ENCODE peak calls at places on chromosomes 2 and 18, in four cellular contexts. N is IMR-90, B is lower lobe of right lung, L is heart right ventricle. C is an unnamed sample. For H3K4me1 and H3K27me3, the result is how much of the 10 kb centered on the place peaks cover.

GRCh38 chr2:216346781-216347180 is 25.5 kb downstream of the MARCHF4 start:
- DNase-seq in B (no peak), N (no peak), L (no peak), C (no peak)

GRCh38 chr2:161208527-161209139 is 48.4 kb downstream of the TANK start:
- DNase-seq in L (no peak), B (no peak), N (peak), C (peak)

GRCh38 chr2:49928541-49928940 is 774.2 kb upstream of the FSHR start:
- DNase-seq in B (no peak), L (no peak), N (no peak), C (no peak)

GRCh38 chr2:170446078-170446477 is 268.1 kb downstream of the MYO3B start:
- DNase-seq in N (no peak), B (no peak), L (no peak), C (no peak)

GRCh38 chr2:203656522-203657287 is 49.7 kb upstream of the CD28 start:
- DNase-seq in N (peak), B (peak), L (peak), C (peak)

GRCh38 chr18:79528296-79528695 is 132.6 kb downstream of the NFATC1 start:
- DNase-seq in L (no peak), B (peak), N (no peak), C (no peak)

GRCh38 chr2:152573168-152573567 is 144.1 kb downstream of the PRPF40A start:
- DNase-seq in N (peak), L (no peak), B (no peak), C (peak)

GRCh38 chr2:144052103-144052502 is 467.8 kb downstream of the ZEB2 start:
- DNase-seq in L (no peak), B (no peak), N (no peak), C (no peak)

GRCh38 chr2:202643012-202643858 is 8.5 kb downstream of the FAM117B start:
- DNase-seq in N (no peak), L (no peak), B (no peak), C (no peak)

GRCh38 chr2:217604527-217605279 is 398.1 kb downstream of the TNS1 start:
- DNase-seq in B (no peak), N (no peak), L (peak), C (no peak)

GRCh38 chr2:217064234-217065103 is 204.6 kb upstream of the TNP1 start:
- DNase-seq in L (peak), N (no peak), B (no peak), C (no peak)

GRCh38 chr2:46306988-46307655 is 9.9 kb downstream of the EPAS1 start:
- DNase-seq in B (no peak), L (peak), N (no peak), C (no peak)

GRCh38 chr2:70947556-70948184 is 12.0 kb downstream of the ATP6V1B1 start:
- DNase-seq in B (no peak), N (peak), L (no peak), C (peak)
- H3K27ac ChIP-seq in B (no peak), N (no peak), L (no peak), C (no peak)

GRCh38 chr2:32058130-32058529 is 5.2 kb upstream of the SPAST start:
- DNase-seq in B (no peak), N (peak), L (no peak), C (peak)
- H3K4me1 ChIP-seq in B (under half), N (under half), L (under half), C (under half)

GRCh38 chr18:36300211-36300610 is 2.7 kb downstream of the FHOD3 start:
- DNase-seq in N (no peak), B (no peak), L (no peak), C (no peak)
- H3K27me3 ChIP-seq in N (under half), B (half or more), L (under half), C (under half)

DNA sequence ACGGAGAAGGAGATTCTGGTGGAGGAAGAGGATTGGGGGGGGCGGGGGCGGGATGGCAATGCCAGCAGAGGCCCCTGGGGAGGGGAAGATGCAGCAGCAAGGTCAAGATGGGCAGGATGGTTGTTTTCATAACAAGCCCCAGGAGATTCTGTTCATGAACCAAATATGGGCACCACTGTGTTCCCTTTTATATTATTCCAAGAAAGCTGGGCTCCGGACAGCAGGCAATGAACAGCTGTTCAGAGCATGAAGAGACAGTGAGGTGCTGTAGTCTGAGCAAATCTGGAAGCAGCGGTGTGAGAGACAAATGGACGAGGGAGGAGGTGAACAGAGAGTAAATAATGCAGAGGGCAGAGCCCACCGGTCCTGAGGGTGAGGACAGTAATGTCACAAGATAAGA is 20.0 kb downstream of the UXS1 start:
- DNase-seq in B (no peak), N (no peak), L (no peak), C (no peak)
- H3K27ac ChIP-seq in B (peak), N (no peak), L (no peak), C (no peak)

GRCh38 chr2:113894156-113894743 is 4.4 kb downstream of the ACTR3 start:
- DNase-seq in N (peak), B (no peak), L (no peak), C (peak)
- H3K4me1 ChIP-seq in N (under half), B (half or more), L (half or more), C (under half)

GRCh38 chr2:219475697-219476604 is 22.7 kb upstream of the GMPPA start:
- DNase-seq in B (peak), N (peak), L (peak), C (no peak)
- H3K27me3 ChIP-seq in B (under half), N (under half), L (under half), C (under half)

DNA sequence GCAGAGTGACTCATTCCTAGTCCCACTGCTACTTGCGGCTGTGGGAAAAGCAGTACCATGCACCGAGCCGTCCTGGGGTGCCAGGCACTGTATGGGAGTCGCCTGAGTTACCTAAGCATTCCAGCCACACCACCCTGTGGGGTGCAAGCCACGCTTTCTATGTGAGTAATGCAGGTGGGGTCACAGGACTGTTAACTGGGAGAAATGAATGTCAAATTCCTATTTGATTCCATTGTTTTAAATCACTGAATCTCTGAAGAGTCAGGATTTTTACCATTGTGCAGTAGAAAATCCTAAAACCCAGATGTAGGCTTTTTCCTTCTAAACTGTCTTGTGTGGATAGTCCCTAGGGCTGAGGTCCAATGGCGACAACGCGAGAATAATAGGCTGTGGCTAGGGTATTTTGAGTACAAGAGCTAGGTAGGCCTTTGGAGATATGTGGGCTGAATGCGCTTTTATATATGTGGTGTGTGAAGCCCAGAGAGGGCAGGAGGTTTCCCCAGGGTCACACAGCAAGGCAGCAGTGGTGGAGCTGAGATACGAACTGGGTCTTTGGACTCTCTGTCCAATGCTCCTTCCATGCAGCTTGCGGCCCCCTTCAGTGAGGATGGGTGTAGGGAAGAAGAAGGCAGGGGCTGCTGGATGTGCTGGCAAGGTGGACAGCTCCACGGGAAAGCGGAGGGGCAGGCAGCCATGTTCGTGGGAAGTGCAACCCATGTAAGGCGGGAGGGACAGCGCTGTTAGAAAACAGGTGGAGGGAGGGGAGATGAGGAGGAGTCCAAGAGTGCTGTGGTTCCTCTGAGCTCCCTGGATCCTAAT is 83.2 kb downstream of the DDX1 start:
- DNase-seq in B (no peak), N (no peak), L (no peak), C (peak)
- H3K27ac ChIP-seq in B (no peak), N (no peak), L (no peak), C (no peak)

C was measured in foreskin keratinocyte.